ENCODE peak calls at places on chromosome 1, in five cellular contexts. B is ELR; G is stimulated activated CD4-positive, alpha-beta T cell treated with anti-CD3 and anti-CD28 coated beads, Interleukin-1b, Interleukin-23, amount 100 ng/mL, for 1 hour; A is AG04450; U is T-helper 1 cell. O is an unnamed sample.

GRCh38 chr1:59484090-59484489 is 187.2 kb downstream of the FGGY start:
- DNase-seq in B (peak; percentile 91), G (no peak), A (peak; percentile 67), U (peak; percentile 18), O (no peak)

GRCh38 chr1:155309423-155310021 is 856 bp downstream of the FDPS start:
- DNase-seq in B (peak; percentile 34), G (no peak), A (no peak), U (no peak), O (no peak)

GRCh38 chr1:94025383-94026340 is 95.3 kb downstream of the ABCA4 start:
- DNase-seq in B (peak; percentile 79), G (no peak), A (no peak), U (peak; percentile 16), O (no peak)

GRCh38 chr1:228270032-228270431 is 62.2 kb downstream of the OBSCN start:
- DNase-seq in B (peak; percentile 72), G (no peak), A (no peak), U (no peak), O (no peak)

GRCh38 chr1:63087966-63088365 is 234.4 kb upstream of the FOXD3 start:
- DNase-seq in B (peak; percentile 23), G (no peak), A (no peak), U (no peak), O (no peak)

GRCh38 chr1:1430114-1430982 is 5.1 kb upstream of the VWA1 start:
- DNase-seq in B (no peak), G (no peak), A (no peak), U (no peak), O (no peak)

GRCh38 chr1:86741947-86742572 is 37.7 kb downstream of the SH3GLB1 start:
- DNase-seq in B (peak; percentile 60), G (peak; percentile 16), A (no peak), U (peak; percentile 15), O (no peak)

GRCh38 chr1:39890267-39890666 is 7.0 kb upstream of the TRIT1 start:
- DNase-seq in B (no peak), G (no peak), A (no peak), U (no peak), O (no peak)

GRCh38 chr1:168893359-168893791 is 164.4 kb upstream of the DPT start:
- DNase-seq in B (no peak), G (no peak), A (no peak), U (no peak), O (no peak)

GRCh38 chr1:94961994-94962744 is 35.3 kb upstream of the CNN3 start:
- DNase-seq in B (peak; percentile 48), G (no peak), A (no peak), U (no peak), O (no peak)

GRCh38 chr1:19430121-19431068 is 54.9 kb downstream of the CAPZB start:
- DNase-seq in B (peak; percentile 83), G (no peak), A (no peak), U (no peak), O (no peak)

GRCh38 chr1:115134850-115135484 is 45.7 kb upstream of the TSPAN2 start:
- DNase-seq in B (peak; percentile 94), G (no peak), A (peak; percentile 24), U (no peak), O (no peak)

GRCh38 chr1:97204468-97204867 is 482.9 kb downstream of the PTBP2 start:
- DNase-seq in B (peak; percentile 48), G (no peak), A (no peak), U (no peak), O (no peak)

GRCh38 chr1:204274441-204274840 is 60.7 kb upstream of the GOLT1A start:
- DNase-seq in B (no peak), G (no peak), A (no peak), U (no peak), O (no peak)

GRCh38 chr1:213987876-213988638 is at the start of gene PROX1:
- DNase-seq in B (peak; percentile 84), G (no peak), A (peak; percentile 47), U (peak; percentile 67), O (no peak)

GRCh38 chr1:13499422-13499821 is 14.4 kb downstream of the LRRC38 start:
- DNase-seq in B (no peak), G (no peak), A (no peak), U (no peak), O (no peak)

O was measured in GOT3.